ENCODE peak calls at places on chromosomes 3 and 15, in six cellular contexts. T is stromal cell of bone marrow, U is AG10803, W is lung microvascular endothelial cell, O is NCI-H2029 treated with DMSO at 0.1 percent for 48 hours, M is renal cortical epithelial cell. H is an unnamed sample.
A peak's percentile ranks its signal among the peaks of the same experiment; 100 is the strongest.

GRCh38 chr3:102156426-102156825 is 278.4 kb upstream of the ZPLD1 start:
- DNase-seq in T (peak; percentile 84), U (peak; percentile 83), W (peak; percentile 94), O (no peak), M (peak; percentile 100), H (no peak)

GRCh38 chr15:59918994-59919951 is 84.8 kb upstream of the FOXB1 start:
- DNase-seq in T (peak; percentile 54), U (peak; percentile 34), W (no peak), O (no peak), M (peak; percentile 42), H (no peak)

GRCh38 chr3:45026038-45026437 is at the start of gene CLEC3B:
- DNase-seq in T (no peak), U (peak; percentile 70), W (no peak), O (no peak), M (no peak), H (no peak)

GRCh38 chr15:89196994-89197393 is 24.4 kb downstream of the RLBP1 start:
- DNase-seq in T (no peak), U (no peak), W (no peak), O (peak; percentile 38), M (no peak), H (no peak)

GRCh38 chr3:171157286-171157685 is 130.8 kb upstream of the SLC2A2 start:
- DNase-seq in T (no peak), U (no peak), W (no peak), O (no peak), M (no peak), H (no peak)

GRCh38 chr3:46386206-46386605 is 15.5 kb downstream of the CCR5 start:
- DNase-seq in T (no peak), U (no peak), W (peak; percentile 30), O (no peak), M (peak; percentile 64), H (no peak)

GRCh38 chr3:65284971-65285370 is 597.2 kb upstream of the ADAMTS9 start:
- DNase-seq in T (peak; percentile 1), U (no peak), W (peak; percentile 1), O (no peak), M (no peak), H (no peak)

GRCh38 chr15:73822998-73823397 is 50.4 kb upstream of the TBC1D21 start:
- DNase-seq in T (no peak), U (peak; percentile 22), W (peak; percentile 49), O (no peak), M (peak; percentile 38), H (no peak)

GRCh38 chr3:24829632-24830229 is 335.1 kb upstream of the THRB start:
- DNase-seq in T (no peak), U (no peak), W (no peak), O (no peak), M (no peak), H (no peak)

GRCh38 chr3:181630873-181631272 is 80.9 kb upstream of the SOX2 start:
- DNase-seq in T (no peak), U (no peak), W (no peak), O (no peak), M (no peak), H (no peak)

GRCh38 chr15:77507151-77507847 is 86.6 kb downstream of the HMG20A start:
- DNase-seq in T (peak; percentile 75), U (no peak), W (peak; percentile 14), O (no peak), M (no peak), H (no peak)

GRCh38 chr15:90201150-90201943 is at the start of gene SEMA4B:
- DNase-seq in T (no peak), U (no peak), W (peak; percentile 36), O (no peak), M (peak; percentile 44), H (no peak)

GRCh38 chr15:91099616-91100560 is at the start of gene SV2B:
- DNase-seq in T (no peak), U (peak; percentile 12), W (peak; percentile 21), O (no peak), M (no peak), H (no peak)

GRCh38 chr3:195253981-195254432 is 17.0 kb downstream of the XXYLT1 start:
- DNase-seq in T (no peak), U (no peak), W (no peak), O (no peak), M (no peak), H (no peak)

H was measured in GOT3.